ENCODE peak calls at places on chromosomes 5 and 9, in eight cellular contexts. One of them, this sample, is unnamed.

GRCh38 chr9:95349109-95350038 is 31.9 kb upstream of the FANCC start:
- DNase-seq in activated T-cell treated with anti-CD3 and anti-CD28 coated beads, Interleukin-2, amount 50 U/mL, for 4 hours: no peak
- DNase-seq in T47D: no peak
- DNase-seq in T-helper 1 cell: no peak
- DNase-seq in T-helper 2 cell: no peak
- DNase-seq in DMS153: no peak
- DNase-seq in astrocyte: no peak
- DNase-seq in fibroblast of lung: no peak
- DNase-seq in this sample: no peak

GRCh38 chr9:97704327-97704677 is 7.2 kb upstream of the XPA start:
- DNase-seq in activated T-cell treated with anti-CD3 and anti-CD28 coated beads, Interleukin-2, amount 50 U/mL, for 4 hours: no peak
- DNase-seq in T47D: no peak
- DNase-seq in T-helper 1 cell: no peak
- DNase-seq in T-helper 2 cell: no peak
- DNase-seq in DMS153: no peak
- DNase-seq in astrocyte: no peak
- DNase-seq in fibroblast of lung: peak
- DNase-seq in this sample: no peak

GRCh38 chr9:4620881-4621555 is 41.1 kb upstream of the PLPP6 start:
- DNase-seq in activated T-cell treated with anti-CD3 and anti-CD28 coated beads, Interleukin-2, amount 50 U/mL, for 4 hours: no peak
- DNase-seq in T47D: no peak
- DNase-seq in T-helper 1 cell: no peak
- DNase-seq in T-helper 2 cell: no peak
- DNase-seq in DMS153: no peak
- DNase-seq in astrocyte: peak
- DNase-seq in fibroblast of lung: no peak
- DNase-seq in this sample: peak

GRCh38 chr9:121989010-121989409 is 104.1 kb downstream of the TTLL11 start:
- DNase-seq in activated T-cell treated with anti-CD3 and anti-CD28 coated beads, Interleukin-2, amount 50 U/mL, for 4 hours: no peak
- DNase-seq in T47D: peak
- DNase-seq in T-helper 1 cell: no peak
- DNase-seq in T-helper 2 cell: no peak
- DNase-seq in DMS153: no peak
- DNase-seq in astrocyte: no peak
- DNase-seq in fibroblast of lung: no peak
- DNase-seq in this sample: no peak

GRCh38 chr9:38278457-38278856 is 114.0 kb upstream of the ALDH1B1 start:
- DNase-seq in activated T-cell treated with anti-CD3 and anti-CD28 coated beads, Interleukin-2, amount 50 U/mL, for 4 hours: no peak
- DNase-seq in T47D: no peak
- DNase-seq in T-helper 1 cell: no peak
- DNase-seq in T-helper 2 cell: no peak
- DNase-seq in DMS153: no peak
- DNase-seq in astrocyte: no peak
- DNase-seq in fibroblast of lung: no peak
- DNase-seq in this sample: no peak

GRCh38 chr9:114282507-114282906 is 40.4 kb upstream of the ORM1 start:
- DNase-seq in activated T-cell treated with anti-CD3 and anti-CD28 coated beads, Interleukin-2, amount 50 U/mL, for 4 hours: no peak
- DNase-seq in T47D: no peak
- DNase-seq in T-helper 1 cell: no peak
- DNase-seq in T-helper 2 cell: no peak
- DNase-seq in DMS153: no peak
- DNase-seq in astrocyte: no peak
- DNase-seq in fibroblast of lung: no peak
- DNase-seq in this sample: no peak

GRCh38 chr5:175894805-175895204 is 23.4 kb downstream of the CPLX2 start:
- DNase-seq in activated T-cell treated with anti-CD3 and anti-CD28 coated beads, Interleukin-2, amount 50 U/mL, for 4 hours: no peak
- DNase-seq in T47D: no peak
- DNase-seq in T-helper 1 cell: no peak
- DNase-seq in T-helper 2 cell: no peak
- DNase-seq in DMS153: no peak
- DNase-seq in astrocyte: no peak
- DNase-seq in fibroblast of lung: no peak
- DNase-seq in this sample: no peak

GRCh38 chr5:89351232-89351631 is 468.2 kb upstream of the MEF2C start:
- DNase-seq in activated T-cell treated with anti-CD3 and anti-CD28 coated beads, Interleukin-2, amount 50 U/mL, for 4 hours: no peak
- DNase-seq in T47D: no peak
- DNase-seq in T-helper 1 cell: no peak
- DNase-seq in T-helper 2 cell: no peak
- DNase-seq in DMS153: no peak
- DNase-seq in astrocyte: peak
- DNase-seq in fibroblast of lung: peak
- DNase-seq in this sample: peak

GRCh38 chr5:8842906-8843590 is 702.8 kb downstream of the SEMA5A start:
- DNase-seq in activated T-cell treated with anti-CD3 and anti-CD28 coated beads, Interleukin-2, amount 50 U/mL, for 4 hours: no peak
- DNase-seq in T47D: peak
- DNase-seq in T-helper 1 cell: no peak
- DNase-seq in T-helper 2 cell: no peak
- DNase-seq in DMS153: peak
- DNase-seq in astrocyte: no peak
- DNase-seq in fibroblast of lung: peak
- DNase-seq in this sample: peak

GRCh38 chr5:3023678-3024077 is 272.2 kb upstream of the IRX2 start:
- DNase-seq in activated T-cell treated with anti-CD3 and anti-CD28 coated beads, Interleukin-2, amount 50 U/mL, for 4 hours: no peak
- DNase-seq in T47D: no peak
- DNase-seq in T-helper 1 cell: no peak
- DNase-seq in T-helper 2 cell: no peak
- DNase-seq in DMS153: no peak
- DNase-seq in astrocyte: no peak
- DNase-seq in fibroblast of lung: no peak
- DNase-seq in this sample: no peak

GRCh38 chr9:137224850-137225694 is at the start of gene CYSRT1:
- DNase-seq in activated T-cell treated with anti-CD3 and anti-CD28 coated beads, Interleukin-2, amount 50 U/mL, for 4 hours: no peak
- DNase-seq in T47D: peak
- DNase-seq in T-helper 1 cell: no peak
- DNase-seq in T-helper 2 cell: no peak
- DNase-seq in DMS153: no peak
- DNase-seq in astrocyte: no peak
- DNase-seq in fibroblast of lung: no peak
- DNase-seq in this sample: no peak

GRCh38 chr9:120909904-120910303 is 16.7 kb downstream of the TRAF1 start:
- DNase-seq in activated T-cell treated with anti-CD3 and anti-CD28 coated beads, Interleukin-2, amount 50 U/mL, for 4 hours: peak
- DNase-seq in T47D: no peak
- DNase-seq in T-helper 1 cell: peak
- DNase-seq in T-helper 2 cell: no peak
- DNase-seq in DMS153: no peak
- DNase-seq in astrocyte: no peak
- DNase-seq in fibroblast of lung: no peak
- DNase-seq in this sample: no peak

GRCh38 chr5:58871648-58872242 is 288.9 kb downstream of the RAB3C start:
- DNase-seq in activated T-cell treated with anti-CD3 and anti-CD28 coated beads, Interleukin-2, amount 50 U/mL, for 4 hours: no peak
- DNase-seq in T47D: peak
- DNase-seq in T-helper 1 cell: no peak
- DNase-seq in T-helper 2 cell: no peak
- DNase-seq in DMS153: no peak
- DNase-seq in astrocyte: no peak
- DNase-seq in fibroblast of lung: peak
- DNase-seq in this sample: no peak